ENCODE peak calls at places on chromosomes 7 and 10, in four cellular contexts. One of them, this sample, is unnamed. For H3K9me2 and H3F3A, the result is how much of the 10 kb centered on the place peaks cover.

GRCh38 chr7:11831383-11831726 is 643 bp downstream of the THSD7A start:
- DNase-seq in PC-3: no peak
- DNase-seq in SK-N-SH: no peak
- DNase-seq in MM.1S: no peak
- DNase-seq in this sample: peak

GRCh38 chr10:115566867-115567266 is 473.7 kb downstream of the ATRNL1 start:
- DNase-seq in PC-3: peak
- DNase-seq in SK-N-SH: no peak
- DNase-seq in MM.1S: no peak
- DNase-seq in this sample: no peak

GRCh38 chr7:121395494-121395960 is 581 bp downstream of the FAM3C start:
- DNase-seq in PC-3: peak
- DNase-seq in SK-N-SH: peak
- DNase-seq in MM.1S: peak
- DNase-seq in this sample: peak

GRCh38 chr7:149854611-149855367 is 16.6 kb downstream of the ZNF862 start:
- DNase-seq in PC-3: peak
- DNase-seq in SK-N-SH: peak
- DNase-seq in MM.1S: no peak
- DNase-seq in this sample: peak

GRCh38 chr10:27153855-27154198 is 357 bp downstream of the YME1L1 start:
- DNase-seq in PC-3: peak
- DNase-seq in SK-N-SH: peak
- DNase-seq in MM.1S: peak
- DNase-seq in this sample: peak

GRCh38 chr10:123014772-123015171 is 6.0 kb downstream of the ACADSB start:
- DNase-seq in PC-3: no peak
- DNase-seq in SK-N-SH: no peak
- DNase-seq in MM.1S: no peak
- DNase-seq in this sample: no peak

GRCh38 chr10:91521444-91521843 is 111.3 kb downstream of the HECTD2 start:
- DNase-seq in PC-3: peak
- DNase-seq in SK-N-SH: no peak
- DNase-seq in MM.1S: no peak
- DNase-seq in this sample: peak

GRCh38 chr10:15216700-15217099 is 48.2 kb upstream of the NMT2 start:
- DNase-seq in PC-3: no peak
- DNase-seq in SK-N-SH: no peak
- DNase-seq in MM.1S: no peak
- DNase-seq in this sample: no peak

GRCh38 chr7:47227762-47228177 is 354.1 kb downstream of the TNS3 start:
- DNase-seq in PC-3: peak
- DNase-seq in SK-N-SH: peak
- DNase-seq in MM.1S: no peak
- DNase-seq in this sample: peak

GRCh38 chr7:92731327-92732063 is 104.9 kb downstream of the CDK6 start:
- DNase-seq in PC-3: peak
- DNase-seq in SK-N-SH: no peak
- DNase-seq in MM.1S: peak
- DNase-seq in this sample: peak

GRCh38 chr7:78194609-78195008 is 396.0 kb downstream of the PHTF2 start:
- DNase-seq in PC-3: no peak
- DNase-seq in SK-N-SH: no peak
- DNase-seq in MM.1S: no peak
- DNase-seq in this sample: no peak

GRCh38 chr10:124225029-124225467 is 131.7 kb upstream of the CHST15 start:
- DNase-seq in PC-3: peak
- DNase-seq in SK-N-SH: no peak
- DNase-seq in MM.1S: no peak
- DNase-seq in this sample: peak

GRCh38 chr10:63157845-63158624 is 24.9 kb downstream of the NRBF2 start:
- DNase-seq in PC-3: peak
- DNase-seq in SK-N-SH: peak
- DNase-seq in MM.1S: peak
- DNase-seq in this sample: peak

GRCh38 chr10:126012485-126012884 is 116.1 kb downstream of the FANK1 start:
- DNase-seq in PC-3: peak
- DNase-seq in SK-N-SH: no peak
- DNase-seq in MM.1S: no peak
- DNase-seq in this sample: peak

GRCh38 chr10:130022071-130022470 is 58.0 kb upstream of the EBF3 start:
- DNase-seq in PC-3: no peak
- DNase-seq in SK-N-SH: no peak
- DNase-seq in MM.1S: no peak
- DNase-seq in this sample: peak

GRCh38 chr7:44308741-44309270 is 16.6 kb downstream of the CAMK2B start:
- DNase-seq in PC-3: no peak
- DNase-seq in SK-N-SH: peak
- DNase-seq in MM.1S: no peak
- DNase-seq in this sample: no peak

GRCh38 chr7:77995717-77996116 is 197.1 kb downstream of the PHTF2 start:
- DNase-seq in PC-3: no peak
- DNase-seq in SK-N-SH: no peak
- DNase-seq in MM.1S: no peak
- DNase-seq in this sample: peak

GRCh38 chr10:132033632-132034031 is 32.1 kb upstream of the JAKMIP3 start:
- DNase-seq in PC-3: no peak
- DNase-seq in SK-N-SH: no peak
- DNase-seq in MM.1S: no peak
- DNase-seq in this sample: no peak

GRCh38 chr10:132027423-132027983 is 38.2 kb upstream of the JAKMIP3 start:
- DNase-seq in PC-3: peak
- DNase-seq in SK-N-SH: no peak
- DNase-seq in MM.1S: no peak
- DNase-seq in this sample: no peak

GRCh38 chr10:132028706-132029105 is 37.0 kb upstream of the JAKMIP3 start:
- DNase-seq in PC-3: no peak
- DNase-seq in SK-N-SH: no peak
- DNase-seq in MM.1S: no peak
- DNase-seq in this sample: no peak

GRCh38 chr10:132035476-132035875 is 30.3 kb upstream of the JAKMIP3 start:
- DNase-seq in PC-3: no peak
- DNase-seq in SK-N-SH: no peak
- DNase-seq in MM.1S: no peak
- DNase-seq in this sample: no peak

DNA sequence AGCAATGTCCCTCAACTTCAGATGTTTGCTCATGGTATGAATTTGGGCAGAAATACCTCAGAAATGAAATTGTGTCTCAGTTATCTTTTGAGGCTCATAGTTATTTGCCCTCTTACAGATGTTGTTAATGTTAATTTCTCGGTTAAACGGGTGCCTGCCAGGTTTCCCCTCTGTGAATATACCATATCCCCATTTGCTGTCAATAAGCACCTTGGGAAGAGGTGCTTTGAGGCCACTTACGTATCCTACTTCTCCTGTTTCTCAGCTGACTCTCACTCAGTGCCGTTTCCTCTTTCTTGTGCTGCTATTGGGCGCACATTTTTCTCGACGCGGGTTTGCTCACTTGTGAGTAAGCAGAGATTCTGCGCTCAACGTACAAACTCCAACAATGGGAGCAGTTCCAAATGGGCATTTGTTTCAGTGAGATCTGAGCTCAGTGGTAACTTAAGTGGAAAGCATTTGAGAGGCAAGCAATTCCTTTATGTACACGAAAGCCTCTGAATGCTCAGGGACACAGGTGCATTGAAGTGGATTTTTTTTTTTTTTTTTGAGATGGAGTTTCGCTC is 34.8 kb upstream of the JAKMIP3 start:
- DNase-seq in PC-3: peak
- DNase-seq in SK-N-SH: no peak
- DNase-seq in MM.1S: no peak
- DNase-seq in this sample: no peak
- H3K9me2 ChIP-seq in PC-3: under half
- H3K9me2 ChIP-seq in SK-N-SH: under half
- H3K9me2 ChIP-seq in MM.1S: under half
- H3K9me2 ChIP-seq in this sample: under half

GRCh38 chr10:61985715-61986114 is 84.2 kb downstream of the ARID5B start:
- DNase-seq in PC-3: no peak
- DNase-seq in SK-N-SH: no peak
- DNase-seq in MM.1S: no peak
- DNase-seq in this sample: no peak
- H3K9ac ChIP-seq in PC-3: no peak
- H3K9ac ChIP-seq in SK-N-SH: no peak
- H3K9ac ChIP-seq in MM.1S: no peak
- H3K9ac ChIP-seq in this sample: no peak

DNA sequence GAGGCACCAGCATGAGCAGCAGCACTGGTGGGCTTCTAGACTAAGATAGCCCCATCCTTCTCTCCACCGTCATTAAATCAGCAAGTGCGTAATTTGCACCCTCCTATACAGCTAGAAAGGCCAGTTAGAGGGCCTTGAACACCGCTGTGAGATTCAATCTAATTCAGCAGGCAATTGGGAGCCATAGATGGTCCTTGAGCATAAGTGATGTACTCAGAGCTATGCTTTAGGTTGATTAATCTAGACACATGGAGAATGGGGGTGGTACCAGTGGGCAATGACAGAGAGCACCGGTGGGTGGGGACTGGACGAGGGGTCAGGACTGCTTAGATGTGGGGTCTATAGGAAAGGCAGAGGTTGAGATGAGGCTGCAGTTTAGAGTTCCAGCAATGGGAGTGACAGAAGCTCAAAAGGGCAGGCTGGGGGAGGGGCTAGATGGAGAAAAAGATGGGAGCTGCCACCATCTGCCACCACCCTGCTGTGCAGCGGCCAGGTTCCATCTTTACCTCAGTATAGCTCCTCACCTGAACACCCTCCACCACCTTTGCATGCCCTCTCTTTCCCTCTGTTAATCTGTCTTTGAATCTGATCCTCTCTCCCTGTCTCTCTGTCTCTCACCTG is 87.3 kb downstream of the C10orf105 start:
- DNase-seq in PC-3: no peak
- DNase-seq in SK-N-SH: no peak
- DNase-seq in MM.1S: no peak
- DNase-seq in this sample: no peak
- H3F3A ChIP-seq in PC-3: under half
- H3F3A ChIP-seq in SK-N-SH: under half
- H3F3A ChIP-seq in MM.1S: under half
- H3F3A ChIP-seq in this sample: under half

GRCh38 chr7:131897790-131898165 is 341.4 kb upstream of the PODXL start:
- DNase-seq in PC-3: no peak
- DNase-seq in SK-N-SH: no peak
- DNase-seq in MM.1S: no peak
- DNase-seq in this sample: no peak
- H3K9me2 ChIP-seq in PC-3: under half
- H3K9me2 ChIP-seq in SK-N-SH: under half
- H3K9me2 ChIP-seq in MM.1S: under half
- H3K9me2 ChIP-seq in this sample: under half

GRCh38 chr10:70381491-70382421 is 669 bp downstream of the LRRC20 start:
- DNase-seq in PC-3: peak
- DNase-seq in SK-N-SH: peak
- DNase-seq in MM.1S: peak
- DNase-seq in this sample: peak
- H3K9ac ChIP-seq in PC-3: peak
- H3K9ac ChIP-seq in SK-N-SH: peak
- H3K9ac ChIP-seq in MM.1S: peak
- H3K9ac ChIP-seq in this sample: peak

GRCh38 chr10:111379521-111379920 is 302.7 kb downstream of the ADRA2A start:
- DNase-seq in PC-3: no peak
- DNase-seq in SK-N-SH: no peak
- DNase-seq in MM.1S: no peak
- DNase-seq in this sample: no peak
- H3F3A ChIP-seq in PC-3: under half
- H3F3A ChIP-seq in SK-N-SH: under half
- H3F3A ChIP-seq in MM.1S: under half
- H3F3A ChIP-seq in this sample: under half

DNA sequence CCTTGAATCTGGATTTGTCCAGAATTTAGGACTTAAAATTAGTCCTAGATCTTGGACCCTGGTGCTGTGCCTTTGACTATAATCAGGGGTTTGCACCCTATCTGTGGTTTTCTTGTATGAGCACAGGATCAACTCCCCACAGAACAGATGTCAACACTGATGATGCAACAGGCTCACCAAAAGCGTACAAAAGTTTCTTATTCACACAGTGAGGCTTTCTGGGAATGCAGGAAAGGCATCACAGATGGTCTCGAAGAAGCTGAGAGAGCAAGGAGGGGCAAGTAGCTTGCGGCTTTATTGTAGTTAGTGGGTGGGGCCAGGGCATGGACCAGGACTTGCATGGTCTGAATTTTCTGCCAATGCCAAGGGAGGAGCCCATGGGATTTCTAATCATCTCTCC is 46.2 kb downstream of the SEC61G start:
- DNase-seq in PC-3: no peak
- DNase-seq in SK-N-SH: no peak
- DNase-seq in MM.1S: no peak
- DNase-seq in this sample: no peak
- H3K9me2 ChIP-seq in PC-3: under half
- H3K9me2 ChIP-seq in SK-N-SH: under half
- H3K9me2 ChIP-seq in MM.1S: under half
- H3K9me2 ChIP-seq in this sample: under half

DNA sequence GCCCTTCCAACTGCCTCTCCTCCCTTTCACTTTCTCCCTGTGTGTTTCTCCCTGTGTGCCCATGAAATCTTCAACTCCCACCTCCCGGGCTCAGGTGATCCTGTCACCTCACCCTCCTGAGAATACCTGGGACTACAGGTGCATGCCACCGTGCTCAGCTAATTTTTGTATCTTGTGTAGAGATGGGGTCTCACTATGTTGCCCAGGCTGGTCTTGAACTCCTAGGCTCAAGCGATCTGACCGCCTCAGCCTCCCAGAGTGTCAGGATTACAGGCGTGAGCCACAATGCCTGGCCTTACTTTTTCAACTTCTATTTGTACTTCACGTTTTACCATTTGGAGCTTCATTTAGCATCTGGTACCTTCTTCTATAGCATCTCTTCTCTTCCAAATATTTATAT is 24.9 kb downstream of the ST8SIA6 start:
- DNase-seq in PC-3: no peak
- DNase-seq in SK-N-SH: no peak
- DNase-seq in MM.1S: no peak
- DNase-seq in this sample: no peak
- H3K9ac ChIP-seq in PC-3: no peak
- H3K9ac ChIP-seq in SK-N-SH: no peak
- H3K9ac ChIP-seq in MM.1S: no peak
- H3K9ac ChIP-seq in this sample: no peak

This sample was measured in GM23248.